ENCODE peak calls at places on chromosomes 6 and 20, in six cellular contexts. One of them, this sample, is unnamed.

GRCh38 chr6:149961728-149962425 is 1.9 kb upstream of the ULBP1 start:
- DNase-seq in HepG2: no peak
- DNase-seq in K562: peak; percentile 25
- DNase-seq in H1: peak; percentile 66
- DNase-seq in HL-60: no peak
- DNase-seq in SK-N-SH: peak; percentile 50
- DNase-seq in this sample: no peak

GRCh38 chr6:105452924-105453756 is 50.3 kb upstream of the PREP start:
- DNase-seq in HL-60: no peak
- DNase-seq in K562: no peak
- DNase-seq in HepG2: no peak
- DNase-seq in SK-N-SH: no peak
- DNase-seq in H1: no peak
- DNase-seq in this sample: peak; percentile 54

GRCh38 chr20:16803965-16804792 is 56.0 kb downstream of the OTOR start:
- DNase-seq in K562: peak; percentile 37
- DNase-seq in H1: peak; percentile 88
- DNase-seq in SK-N-SH: peak; percentile 67
- DNase-seq in HepG2: peak; percentile 47
- DNase-seq in HL-60: peak; percentile 12
- DNase-seq in this sample: no peak

GRCh38 chr6:37547564-37548061 is 47.9 kb upstream of the CCDC167 start:
- DNase-seq in K562: no peak
- DNase-seq in HL-60: no peak
- DNase-seq in SK-N-SH: peak; percentile 45
- DNase-seq in HepG2: no peak
- DNase-seq in H1: no peak
- DNase-seq in this sample: no peak

GRCh38 chr6:38174806-38175495 is 355.4 kb downstream of the ZFAND3 start:
- DNase-seq in HepG2: no peak
- DNase-seq in K562: no peak
- DNase-seq in SK-N-SH: no peak
- DNase-seq in HL-60: no peak
- DNase-seq in H1: no peak
- DNase-seq in this sample: no peak

GRCh38 chr6:37171141-37171969 is 1.4 kb downstream of the PIM1 start:
- DNase-seq in SK-N-SH: peak; percentile 46
- DNase-seq in HL-60: no peak
- DNase-seq in HepG2: no peak
- DNase-seq in H1: peak; percentile 60
- DNase-seq in K562: peak; percentile 27
- DNase-seq in this sample: no peak

GRCh38 chr20:1313236-1313964 is 15.5 kb downstream of the SDCBP2 start:
- DNase-seq in H1: peak; percentile 91
- DNase-seq in SK-N-SH: peak; percentile 93
- DNase-seq in HL-60: no peak
- DNase-seq in HepG2: peak; percentile 71
- DNase-seq in K562: peak; percentile 73
- DNase-seq in this sample: no peak

GRCh38 chr6:94510877-94511276 is 1066.5 kb upstream of the MANEA start:
- DNase-seq in H1: no peak
- DNase-seq in HL-60: no peak
- DNase-seq in SK-N-SH: peak; percentile 5
- DNase-seq in HepG2: no peak
- DNase-seq in K562: no peak
- DNase-seq in this sample: no peak

GRCh38 chr6:154995241-154996162 is at the start of gene TIAM2:
- DNase-seq in HepG2: no peak
- DNase-seq in HL-60: no peak
- DNase-seq in SK-N-SH: peak; percentile 92
- DNase-seq in H1: peak; percentile 85
- DNase-seq in K562: no peak
- DNase-seq in this sample: no peak

GRCh38 chr6:161080263-161080970 is 88.8 kb downstream of the MAP3K4 start:
- DNase-seq in HepG2: no peak
- DNase-seq in HL-60: no peak
- DNase-seq in SK-N-SH: no peak
- DNase-seq in K562: no peak
- DNase-seq in H1: no peak
- DNase-seq in this sample: no peak

GRCh38 chr20:34983995-34984735 is 28.5 kb downstream of the MYH7B start:
- DNase-seq in SK-N-SH: no peak
- DNase-seq in HepG2: no peak
- DNase-seq in HL-60: no peak
- DNase-seq in K562: no peak
- DNase-seq in H1: peak; percentile 65
- DNase-seq in this sample: no peak

GRCh38 chr20:34709836-34710567 is 5.9 kb downstream of the TP53INP2 start:
- DNase-seq in HL-60: no peak
- DNase-seq in K562: no peak
- DNase-seq in HepG2: no peak
- DNase-seq in SK-N-SH: peak; percentile 90
- DNase-seq in H1: no peak
- DNase-seq in this sample: no peak

GRCh38 chr6:44237813-44238433 is 9.0 kb upstream of the HSP90AB1 start:
- DNase-seq in HepG2: peak; percentile 51
- DNase-seq in HL-60: no peak
- DNase-seq in K562: peak; percentile 92
- DNase-seq in H1: peak; percentile 89
- DNase-seq in SK-N-SH: peak; percentile 92
- DNase-seq in this sample: no peak

GRCh38 chr20:4488407-4489339 is 233.0 kb upstream of the PRND start:
- DNase-seq in HepG2: no peak
- DNase-seq in HL-60: no peak
- DNase-seq in K562: no peak
- DNase-seq in H1: no peak
- DNase-seq in SK-N-SH: no peak
- DNase-seq in this sample: no peak

GRCh38 chr6:90294614-90294988 is 2.0 kb downstream of the BACH2 start:
- DNase-seq in K562: no peak
- DNase-seq in H1: no peak
- DNase-seq in SK-N-SH: peak; percentile 21
- DNase-seq in HepG2: no peak
- DNase-seq in HL-60: no peak
- DNase-seq in this sample: no peak

GRCh38 chr6:14671261-14671681 is 553.7 kb downstream of the CD83 start:
- DNase-seq in HL-60: no peak
- DNase-seq in K562: no peak
- DNase-seq in SK-N-SH: no peak
- DNase-seq in HepG2: no peak
- DNase-seq in H1: no peak
- DNase-seq in this sample: no peak

GRCh38 chr6:108581237-108581931 is 20.7 kb downstream of the FOXO3 start:
- DNase-seq in HL-60: peak; percentile 92
- DNase-seq in K562: no peak
- DNase-seq in HepG2: no peak
- DNase-seq in H1: no peak
- DNase-seq in SK-N-SH: peak; percentile 55
- DNase-seq in this sample: no peak

GRCh38 chr20:64241061-64241460 is 14.5 kb upstream of the PCMTD2 start:
- DNase-seq in H1: no peak
- DNase-seq in K562: no peak
- DNase-seq in HL-60: no peak
- DNase-seq in SK-N-SH: no peak
- DNase-seq in HepG2: no peak
- DNase-seq in this sample: no peak

GRCh38 chr6:144659202-144659731 is 374.1 kb downstream of the UTRN start:
- DNase-seq in HepG2: peak; percentile 42
- DNase-seq in SK-N-SH: peak; percentile 45
- DNase-seq in H1: no peak
- DNase-seq in K562: no peak
- DNase-seq in HL-60: no peak
- DNase-seq in this sample: no peak

GRCh38 chr6:1242439-1242838 is 69.5 kb upstream of the FOXQ1 start:
- DNase-seq in SK-N-SH: no peak
- DNase-seq in H1: peak; percentile 37
- DNase-seq in HepG2: no peak
- DNase-seq in HL-60: no peak
- DNase-seq in K562: no peak
- DNase-seq in this sample: no peak

GRCh38 chr6:10412165-10412947 is 2.5 kb downstream of the TFAP2A start:
- DNase-seq in HepG2: no peak
- DNase-seq in K562: no peak
- DNase-seq in SK-N-SH: peak; percentile 61
- DNase-seq in H1: peak; percentile 86
- DNase-seq in HL-60: peak; percentile 47
- DNase-seq in this sample: no peak

GRCh38 chr20:49166534-49167449 is 21.3 kb downstream of the STAU1 start:
- DNase-seq in K562: no peak
- DNase-seq in H1: no peak
- DNase-seq in SK-N-SH: no peak
- DNase-seq in HepG2: no peak
- DNase-seq in HL-60: no peak
- DNase-seq in this sample: no peak

GRCh38 chr20:49165611-49166010 is 22.5 kb downstream of the STAU1 start:
- DNase-seq in HepG2: no peak
- DNase-seq in H1: no peak
- DNase-seq in SK-N-SH: no peak
- DNase-seq in HL-60: no peak
- DNase-seq in K562: no peak
- DNase-seq in this sample: no peak

GRCh38 chr20:49169547-49169946 is 18.6 kb downstream of the STAU1 start:
- DNase-seq in HL-60: no peak
- DNase-seq in K562: no peak
- DNase-seq in HepG2: no peak
- DNase-seq in H1: no peak
- DNase-seq in SK-N-SH: no peak
- DNase-seq in this sample: no peak

GRCh38 chr20:49170714-49171113 is 17.4 kb downstream of the STAU1 start:
- DNase-seq in SK-N-SH: no peak
- DNase-seq in H1: no peak
- DNase-seq in HepG2: no peak
- DNase-seq in HL-60: no peak
- DNase-seq in K562: no peak
- DNase-seq in this sample: no peak

GRCh38 chr20:49167811-49168507 is 20.2 kb downstream of the STAU1 start:
- DNase-seq in H1: no peak
- DNase-seq in K562: no peak
- DNase-seq in HL-60: no peak
- DNase-seq in SK-N-SH: no peak
- DNase-seq in HepG2: no peak
- DNase-seq in this sample: no peak
- TF ChIP-seq GABPA in H1: no peak
- TF ChIP-seq GABPA in K562: no peak
- TF ChIP-seq GABPA in HL-60: no peak
- TF ChIP-seq GABPA in SK-N-SH: no peak
- TF ChIP-seq GABPA in HepG2: no peak
- TF ChIP-seq GABPA in this sample: no peak

GRCh38 chr6:159532155-159532554 is 160.9 kb downstream of the SOD2 start:
- DNase-seq in HL-60: no peak
- DNase-seq in K562: no peak
- DNase-seq in H1: no peak
- DNase-seq in HepG2: no peak
- DNase-seq in SK-N-SH: no peak
- DNase-seq in this sample: no peak
- TF ChIP-seq GABPA in HL-60: no peak
- TF ChIP-seq GABPA in K562: no peak
- TF ChIP-seq GABPA in H1: no peak
- TF ChIP-seq GABPA in HepG2: no peak
- TF ChIP-seq GABPA in SK-N-SH: no peak
- TF ChIP-seq GABPA in this sample: no peak

GRCh38 chr6:80364206-80364605 is 257.7 kb downstream of the BCKDHB start:
- DNase-seq in HepG2: no peak
- DNase-seq in K562: no peak
- DNase-seq in SK-N-SH: no peak
- DNase-seq in H1: no peak
- DNase-seq in HL-60: no peak
- DNase-seq in this sample: no peak

GRCh38 chr6:80363501-80363900 is 257.0 kb downstream of the BCKDHB start:
- DNase-seq in K562: no peak
- DNase-seq in H1: no peak
- DNase-seq in HL-60: no peak
- DNase-seq in SK-N-SH: no peak
- DNase-seq in HepG2: no peak
- DNase-seq in this sample: no peak

GRCh38 chr6:80366721-80367120 is 260.2 kb downstream of the BCKDHB start:
- DNase-seq in HL-60: no peak
- DNase-seq in K562: no peak
- DNase-seq in HepG2: no peak
- DNase-seq in H1: no peak
- DNase-seq in SK-N-SH: peak; percentile 55
- DNase-seq in this sample: no peak
- TF ChIP-seq GABPA in HL-60: no peak
- TF ChIP-seq GABPA in K562: no peak
- TF ChIP-seq GABPA in HepG2: no peak
- TF ChIP-seq GABPA in H1: no peak
- TF ChIP-seq GABPA in SK-N-SH: no peak
- TF ChIP-seq GABPA in this sample: no peak

GRCh38 chr6:169341706-169342105 is 88.1 kb upstream of the THBS2 start:
- DNase-seq in H1: no peak
- DNase-seq in HL-60: no peak
- DNase-seq in SK-N-SH: no peak
- DNase-seq in HepG2: no peak
- DNase-seq in K562: no peak
- DNase-seq in this sample: no peak

GRCh38 chr6:169339025-169339424 is 85.4 kb upstream of the THBS2 start:
- DNase-seq in H1: no peak
- DNase-seq in HL-60: no peak
- DNase-seq in SK-N-SH: no peak
- DNase-seq in HepG2: no peak
- DNase-seq in K562: no peak
- DNase-seq in this sample: no peak

GRCh38 chr6:169339731-169340314 is 86.2 kb upstream of the THBS2 start:
- DNase-seq in HepG2: no peak
- DNase-seq in HL-60: no peak
- DNase-seq in K562: no peak
- DNase-seq in SK-N-SH: no peak
- DNase-seq in H1: no peak
- DNase-seq in this sample: no peak

GRCh38 chr6:169341065-169341464 is 87.4 kb upstream of the THBS2 start:
- DNase-seq in H1: no peak
- DNase-seq in SK-N-SH: no peak
- DNase-seq in K562: no peak
- DNase-seq in HL-60: no peak
- DNase-seq in HepG2: no peak
- DNase-seq in this sample: no peak

DNA sequence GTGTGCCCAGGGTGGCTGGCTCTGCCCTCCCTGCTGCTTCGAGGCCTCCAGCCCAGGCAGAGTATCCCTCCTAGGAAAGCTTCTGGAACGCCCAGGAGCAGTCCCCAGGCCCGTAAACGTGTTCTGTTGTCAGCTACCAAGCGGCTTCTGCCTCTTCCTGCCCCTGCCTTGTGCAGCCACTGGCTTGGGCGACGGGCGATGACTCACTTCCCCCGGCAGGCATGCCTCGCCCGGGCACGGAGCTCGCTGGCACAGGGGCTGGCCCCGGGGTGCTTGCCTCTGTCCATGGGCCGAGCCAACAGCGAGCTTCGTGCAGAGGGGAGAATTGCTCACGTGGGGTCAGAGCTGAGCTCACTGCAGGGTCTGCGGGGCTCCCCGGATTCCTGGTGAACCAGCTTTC is 86.7 kb upstream of the THBS2 start:
- DNase-seq in K562: no peak
- DNase-seq in H1: no peak
- DNase-seq in HepG2: no peak
- DNase-seq in SK-N-SH: peak; percentile 31
- DNase-seq in HL-60: no peak
- DNase-seq in this sample: no peak
- TF ChIP-seq GABPA in K562: no peak
- TF ChIP-seq GABPA in H1: no peak
- TF ChIP-seq GABPA in HepG2: no peak
- TF ChIP-seq GABPA in SK-N-SH: peak; percentile 45
- TF ChIP-seq GABPA in HL-60: no peak
- TF ChIP-seq GABPA in this sample: no peak

This sample was measured in GM12878.